ENCODE peak calls at places on chromosomes 6 and 20, in nine cellular contexts. One of them, this sample, is unnamed.

GRCh38 chr20:63682384-63683139 is 13.9 kb upstream of the TNFRSF6B start:
- DNase-seq in spleen: peak
- DNase-seq in endothelial cell of umbilical vein: peak
- DNase-seq in prostate gland: no peak
- DNase-seq in HepG2: peak
- DNase-seq in HCT116: peak
- DNase-seq in H1: no peak
- DNase-seq in transverse colon: peak
- DNase-seq in upper lobe of left lung: peak
- DNase-seq in this sample: peak

GRCh38 chr6:42281570-42281969 is 63.9 kb upstream of the MRPS10 start:
- DNase-seq in H1: no peak
- DNase-seq in transverse colon: peak
- DNase-seq in spleen: no peak
- DNase-seq in endothelial cell of umbilical vein: no peak
- DNase-seq in upper lobe of left lung: no peak
- DNase-seq in HCT116: no peak
- DNase-seq in HepG2: no peak
- DNase-seq in prostate gland: no peak
- DNase-seq in this sample: no peak

GRCh38 chr20:18314786-18315406 is 26.6 kb downstream of the ZNF133 start:
- DNase-seq in endothelial cell of umbilical vein: no peak
- DNase-seq in H1: no peak
- DNase-seq in HCT116: no peak
- DNase-seq in transverse colon: no peak
- DNase-seq in prostate gland: no peak
- DNase-seq in HepG2: no peak
- DNase-seq in upper lobe of left lung: no peak
- DNase-seq in spleen: no peak
- DNase-seq in this sample: no peak

GRCh38 chr20:20427202-20427864 is 59.4 kb downstream of the INSM1 start:
- DNase-seq in HCT116: no peak
- DNase-seq in prostate gland: no peak
- DNase-seq in endothelial cell of umbilical vein: no peak
- DNase-seq in HepG2: no peak
- DNase-seq in spleen: no peak
- DNase-seq in upper lobe of left lung: peak
- DNase-seq in H1: no peak
- DNase-seq in transverse colon: no peak
- DNase-seq in this sample: no peak

GRCh38 chr6:4398806-4399205 is 263.4 kb upstream of the ECI2 start:
- DNase-seq in H1: no peak
- DNase-seq in endothelial cell of umbilical vein: no peak
- DNase-seq in spleen: no peak
- DNase-seq in transverse colon: no peak
- DNase-seq in upper lobe of left lung: no peak
- DNase-seq in HCT116: no peak
- DNase-seq in prostate gland: no peak
- DNase-seq in HepG2: no peak
- DNase-seq in this sample: no peak

GRCh38 chr6:56958481-56958880 is 3.6 kb downstream of the BEND6 start:
- DNase-seq in HCT116: no peak
- DNase-seq in prostate gland: no peak
- DNase-seq in HepG2: no peak
- DNase-seq in endothelial cell of umbilical vein: no peak
- DNase-seq in transverse colon: no peak
- DNase-seq in upper lobe of left lung: no peak
- DNase-seq in H1: no peak
- DNase-seq in spleen: no peak
- DNase-seq in this sample: no peak

GRCh38 chr20:32991386-32991785 is 12.8 kb downstream of the SUN5 start:
- DNase-seq in transverse colon: no peak
- DNase-seq in upper lobe of left lung: no peak
- DNase-seq in prostate gland: no peak
- DNase-seq in HepG2: no peak
- DNase-seq in H1: no peak
- DNase-seq in spleen: peak
- DNase-seq in HCT116: no peak
- DNase-seq in endothelial cell of umbilical vein: no peak
- DNase-seq in this sample: no peak

GRCh38 chr20:17612287-17612974 is 42.6 kb downstream of the DSTN start:
- DNase-seq in H1: peak
- DNase-seq in spleen: peak
- DNase-seq in transverse colon: peak
- DNase-seq in HCT116: no peak
- DNase-seq in upper lobe of left lung: no peak
- DNase-seq in prostate gland: no peak
- DNase-seq in endothelial cell of umbilical vein: no peak
- DNase-seq in HepG2: peak
- DNase-seq in this sample: no peak

GRCh38 chr20:48052492-48052870 is 267.2 kb upstream of the SULF2 start:
- DNase-seq in transverse colon: no peak
- DNase-seq in H1: no peak
- DNase-seq in spleen: no peak
- DNase-seq in upper lobe of left lung: no peak
- DNase-seq in prostate gland: no peak
- DNase-seq in HepG2: no peak
- DNase-seq in endothelial cell of umbilical vein: peak
- DNase-seq in HCT116: no peak
- DNase-seq in this sample: no peak

GRCh38 chr6:158049055-158050028 is 67.7 kb downstream of the SYNJ2 start:
- DNase-seq in transverse colon: no peak
- DNase-seq in H1: no peak
- DNase-seq in spleen: no peak
- DNase-seq in HCT116: no peak
- DNase-seq in upper lobe of left lung: no peak
- DNase-seq in HepG2: peak
- DNase-seq in prostate gland: no peak
- DNase-seq in endothelial cell of umbilical vein: no peak
- DNase-seq in this sample: no peak

GRCh38 chr6:16818992-16819626 is 57.8 kb upstream of the ATXN1 start:
- DNase-seq in endothelial cell of umbilical vein: no peak
- DNase-seq in upper lobe of left lung: no peak
- DNase-seq in spleen: no peak
- DNase-seq in HCT116: no peak
- DNase-seq in transverse colon: no peak
- DNase-seq in HepG2: no peak
- DNase-seq in prostate gland: no peak
- DNase-seq in H1: no peak
- DNase-seq in this sample: no peak

GRCh38 chr6:73637404-73637803 is 16.4 kb downstream of the SLC17A5 start:
- DNase-seq in HCT116: no peak
- DNase-seq in H1: no peak
- DNase-seq in endothelial cell of umbilical vein: no peak
- DNase-seq in upper lobe of left lung: no peak
- DNase-seq in transverse colon: no peak
- DNase-seq in HepG2: no peak
- DNase-seq in spleen: no peak
- DNase-seq in prostate gland: no peak
- DNase-seq in this sample: no peak

GRCh38 chr6:35377002-35377401 is 34.6 kb downstream of the PPARD start:
- DNase-seq in upper lobe of left lung: no peak
- DNase-seq in HCT116: no peak
- DNase-seq in H1: no peak
- DNase-seq in HepG2: no peak
- DNase-seq in spleen: no peak
- DNase-seq in prostate gland: no peak
- DNase-seq in transverse colon: no peak
- DNase-seq in endothelial cell of umbilical vein: no peak
- DNase-seq in this sample: no peak

DNA sequence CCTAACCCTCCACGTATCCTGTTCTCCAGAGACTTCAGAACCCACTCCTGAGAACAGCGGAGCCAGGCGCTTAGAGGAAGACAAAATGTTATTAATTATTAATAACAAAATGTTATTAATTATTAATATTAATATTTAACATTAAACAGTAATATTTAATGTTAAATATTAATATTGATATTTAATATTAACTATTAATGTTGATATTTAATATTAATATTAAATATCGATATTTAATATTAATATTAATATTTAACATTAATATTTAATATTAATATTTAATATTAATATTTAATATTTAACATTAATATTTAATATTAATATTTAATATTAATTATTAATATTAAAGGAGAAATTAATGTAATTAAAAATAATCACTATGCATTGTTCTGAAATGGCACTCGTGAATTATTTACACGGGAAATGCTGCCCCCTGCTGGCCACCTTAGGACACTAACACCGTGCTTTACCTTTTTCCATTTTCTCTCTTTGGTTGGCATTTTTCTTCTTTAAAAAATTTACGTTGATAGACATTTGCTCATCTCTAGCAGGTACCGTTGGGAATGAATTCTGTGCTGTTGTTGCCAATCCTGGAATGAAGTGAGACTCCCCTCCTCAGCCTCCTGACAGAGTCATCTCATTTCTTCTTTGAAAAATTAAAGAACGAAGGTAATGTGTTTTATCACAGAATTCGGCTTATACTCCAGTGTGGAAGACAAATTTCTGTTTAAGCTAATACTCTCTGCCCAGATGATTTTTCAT is 7.5 kb upstream of the GGTLC1 start:
- DNase-seq in HCT116: peak
- DNase-seq in prostate gland: peak
- DNase-seq in endothelial cell of umbilical vein: peak
- DNase-seq in H1: no peak
- DNase-seq in HepG2: peak
- DNase-seq in spleen: no peak
- DNase-seq in upper lobe of left lung: no peak
- DNase-seq in transverse colon: peak
- DNase-seq in this sample: no peak
- TF ChIP-seq CTCF in HCT116: peak
- TF ChIP-seq CTCF in prostate gland: peak
- TF ChIP-seq CTCF in endothelial cell of umbilical vein: peak
- TF ChIP-seq CTCF in H1: no peak
- TF ChIP-seq CTCF in HepG2: peak
- TF ChIP-seq CTCF in spleen: peak
- TF ChIP-seq CTCF in upper lobe of left lung: peak
- TF ChIP-seq CTCF in transverse colon: peak
- TF ChIP-seq CTCF in this sample: peak

GRCh38 chr6:112021911-112022310 is 32.0 kb upstream of the CCN6 start:
- DNase-seq in spleen: no peak
- DNase-seq in HepG2: no peak
- DNase-seq in HCT116: no peak
- DNase-seq in H1: no peak
- DNase-seq in prostate gland: no peak
- DNase-seq in upper lobe of left lung: no peak
- DNase-seq in endothelial cell of umbilical vein: no peak
- DNase-seq in transverse colon: no peak
- DNase-seq in this sample: no peak

GRCh38 chr6:112022749-112023148 is 31.2 kb upstream of the CCN6 start:
- DNase-seq in prostate gland: no peak
- DNase-seq in transverse colon: no peak
- DNase-seq in upper lobe of left lung: no peak
- DNase-seq in H1: no peak
- DNase-seq in HepG2: no peak
- DNase-seq in spleen: no peak
- DNase-seq in endothelial cell of umbilical vein: no peak
- DNase-seq in HCT116: no peak
- DNase-seq in this sample: no peak

GRCh38 chr6:112026933-112027332 is 27.0 kb upstream of the CCN6 start:
- DNase-seq in HepG2: no peak
- DNase-seq in endothelial cell of umbilical vein: no peak
- DNase-seq in HCT116: no peak
- DNase-seq in spleen: no peak
- DNase-seq in H1: no peak
- DNase-seq in prostate gland: no peak
- DNase-seq in transverse colon: no peak
- DNase-seq in upper lobe of left lung: no peak
- DNase-seq in this sample: no peak

GRCh38 chr6:112027942-112028674 is 25.8 kb upstream of the CCN6 start:
- DNase-seq in HepG2: no peak
- DNase-seq in H1: no peak
- DNase-seq in spleen: no peak
- DNase-seq in HCT116: no peak
- DNase-seq in endothelial cell of umbilical vein: no peak
- DNase-seq in prostate gland: no peak
- DNase-seq in transverse colon: no peak
- DNase-seq in upper lobe of left lung: no peak
- DNase-seq in this sample: no peak

GRCh38 chr6:112024464-112024863 is 29.4 kb upstream of the CCN6 start:
- DNase-seq in endothelial cell of umbilical vein: no peak
- DNase-seq in HepG2: no peak
- DNase-seq in H1: no peak
- DNase-seq in prostate gland: no peak
- DNase-seq in HCT116: no peak
- DNase-seq in spleen: no peak
- DNase-seq in upper lobe of left lung: no peak
- DNase-seq in transverse colon: no peak
- DNase-seq in this sample: no peak
- TF ChIP-seq POLR2A in endothelial cell of umbilical vein: no peak
- TF ChIP-seq POLR2A in HepG2: no peak
- TF ChIP-seq POLR2A in H1: no peak
- TF ChIP-seq POLR2A in prostate gland: no peak
- TF ChIP-seq POLR2A in HCT116: no peak
- TF ChIP-seq POLR2A in spleen: no peak
- TF ChIP-seq POLR2A in upper lobe of left lung: no peak
- TF ChIP-seq POLR2A in transverse colon: no peak
- TF ChIP-seq POLR2A in this sample: no peak

DNA sequence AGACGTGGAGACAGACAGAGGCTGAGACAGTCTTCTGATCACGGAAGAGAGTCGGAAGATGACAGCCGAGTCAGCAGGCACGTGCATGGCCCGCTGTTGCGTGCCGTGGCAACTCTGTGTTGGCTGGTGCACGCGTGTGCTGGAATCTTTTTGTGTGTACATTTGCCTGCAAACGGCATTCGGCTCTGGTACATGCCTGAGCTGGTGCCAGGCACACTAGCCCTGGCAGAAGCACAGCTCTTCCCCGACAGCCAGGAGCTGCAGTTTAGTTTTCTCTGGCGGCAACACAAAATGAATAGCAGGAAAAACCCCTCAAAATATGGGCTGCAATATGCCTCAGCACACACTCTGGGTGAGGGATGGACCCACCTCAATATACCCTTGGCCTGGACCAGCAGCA is 769 bp upstream of the PDYN start:
- DNase-seq in HepG2: no peak
- DNase-seq in HCT116: no peak
- DNase-seq in endothelial cell of umbilical vein: no peak
- DNase-seq in spleen: no peak
- DNase-seq in H1: peak
- DNase-seq in transverse colon: no peak
- DNase-seq in upper lobe of left lung: no peak
- DNase-seq in prostate gland: no peak
- DNase-seq in this sample: no peak
- TF ChIP-seq POLR2AphosphoS5 in HepG2: no peak
- TF ChIP-seq POLR2AphosphoS5 in HCT116: no peak
- TF ChIP-seq POLR2AphosphoS5 in endothelial cell of umbilical vein: no peak
- TF ChIP-seq POLR2AphosphoS5 in spleen: no peak
- TF ChIP-seq POLR2AphosphoS5 in H1: no peak
- TF ChIP-seq POLR2AphosphoS5 in transverse colon: no peak
- TF ChIP-seq POLR2AphosphoS5 in upper lobe of left lung: no peak
- TF ChIP-seq POLR2AphosphoS5 in prostate gland: no peak
- TF ChIP-seq POLR2AphosphoS5 in this sample: no peak

GRCh38 chr6:46819561-46819960 is 26.4 kb downstream of the MEP1A start:
- DNase-seq in spleen: no peak
- DNase-seq in HepG2: no peak
- DNase-seq in transverse colon: no peak
- DNase-seq in HCT116: no peak
- DNase-seq in H1: no peak
- DNase-seq in prostate gland: no peak
- DNase-seq in endothelial cell of umbilical vein: no peak
- DNase-seq in upper lobe of left lung: no peak
- DNase-seq in this sample: no peak

GRCh38 chr6:46816626-46817025 is 23.4 kb downstream of the MEP1A start:
- DNase-seq in prostate gland: no peak
- DNase-seq in HepG2: no peak
- DNase-seq in transverse colon: no peak
- DNase-seq in H1: no peak
- DNase-seq in upper lobe of left lung: no peak
- DNase-seq in spleen: no peak
- DNase-seq in HCT116: no peak
- DNase-seq in endothelial cell of umbilical vein: no peak
- DNase-seq in this sample: no peak

GRCh38 chr6:46815130-46815529 is 21.9 kb downstream of the MEP1A start:
- DNase-seq in upper lobe of left lung: no peak
- DNase-seq in endothelial cell of umbilical vein: no peak
- DNase-seq in H1: no peak
- DNase-seq in HepG2: no peak
- DNase-seq in prostate gland: no peak
- DNase-seq in transverse colon: peak
- DNase-seq in spleen: no peak
- DNase-seq in HCT116: peak
- DNase-seq in this sample: no peak
- TF ChIP-seq CTCF in upper lobe of left lung: no peak
- TF ChIP-seq CTCF in endothelial cell of umbilical vein: no peak
- TF ChIP-seq CTCF in H1: no peak
- TF ChIP-seq CTCF in HepG2: no peak
- TF ChIP-seq CTCF in prostate gland: no peak
- TF ChIP-seq CTCF in transverse colon: no peak
- TF ChIP-seq CTCF in spleen: no peak
- TF ChIP-seq CTCF in HCT116: no peak
- TF ChIP-seq CTCF in this sample: no peak

This sample was measured in breast epithelium.